ENCODE peak calls at places on chromosomes 7 and 10, in eight cellular contexts. C, A, W, J, T, L, P and K are unnamed samples.

GRCh38 chr10:26214538-26215461 is 1.8 kb upstream of the GAD2 start:
- DNase-seq in C (no peak), A (no peak), W (no peak), J (no peak), T (no peak), L (no peak), P (no peak), K (no peak)

GRCh38 chr7:139299296-139299695 is 41.8 kb upstream of the FMC1 start:
- DNase-seq in C (no peak), A (no peak), W (no peak), J (no peak), T (no peak), L (no peak), P (no peak), K (no peak)

GRCh38 chr7:84236398-84236797 is 41.8 kb upstream of the SEMA3A start:
- DNase-seq in C (peak; percentile 63), A (no peak), W (no peak), J (peak; percentile 57), T (no peak), L (no peak), P (no peak), K (peak; percentile 64)

GRCh38 chr7:69880848-69881247 is 282.6 kb downstream of the AUTS2 start:
- DNase-seq in C (no peak), A (no peak), W (no peak), J (no peak), T (no peak), L (no peak), P (no peak), K (no peak)

GRCh38 chr7:121433775-121434174 is 37.7 kb upstream of the FAM3C start:
- DNase-seq in C (no peak), A (no peak), W (no peak), J (no peak), T (no peak), L (no peak), P (no peak), K (no peak)

GRCh38 chr10:113854757-113855626 is 531 bp downstream of the NHLRC2 start:
- DNase-seq in C (peak; percentile 41), A (peak; percentile 31), W (peak; percentile 73), J (peak; percentile 62), T (peak; percentile 21), L (peak; percentile 72), P (peak; percentile 47), K (peak; percentile 54)

GRCh38 chr10:34962866-34963265 is 127.3 kb downstream of the CUL2 start:
- DNase-seq in C (no peak), A (no peak), W (no peak), J (no peak), T (no peak), L (no peak), P (no peak), K (no peak)

GRCh38 chr7:73738220-73738611 is 386 bp downstream of the ABHD11 start:
- DNase-seq in C (peak; percentile 58), A (no peak), W (peak; percentile 65), J (peak; percentile 54), T (peak; percentile 51), L (peak; percentile 68), P (peak; percentile 32), K (peak; percentile 61)

GRCh38 chr10:73907841-73908517 is 3.0 kb upstream of the PLAU start:
- DNase-seq in C (peak; percentile 59), A (peak; percentile 71), W (peak; percentile 94), J (peak; percentile 91), T (no peak), L (no peak), P (no peak), K (peak; percentile 57)

GRCh38 chr7:106610996-106611886 is 49.7 kb downstream of the CCDC71L start:
- DNase-seq in C (peak; percentile 67), A (no peak), W (no peak), J (no peak), T (no peak), L (no peak), P (peak; percentile 15), K (peak; percentile 79)